ENCODE peak calls at places on chromosome 6, in nine cellular contexts. J is breast epithelium, P is IMR-90, V is uterus, B is ovary, T is mammary epithelial cell, R is heart right ventricle, O is dorsolateral prefrontal cortex, M is GM23338. X is an unnamed sample.

GRCh38 chr6:21601341-21601740 is 7.8 kb downstream of the SOX4 start:
- DNase-seq in J (no peak), P (no peak), V (no peak), B (no peak), T (no peak), R (no peak), O (no peak), M (peak; percentile 23), X (no peak)

GRCh38 chr6:31597006-31597405 is 4.2 kb upstream of the NCR3 start:
- DNase-seq in J (no peak), P (peak; percentile 31), V (no peak), B (no peak), T (no peak), R (no peak), O (no peak), M (peak; percentile 56), X (no peak)

GRCh38 chr6:44104661-44105060 is 22.6 kb downstream of the MRPL14 start:
- DNase-seq in J (no peak), P (no peak), V (peak; percentile 68), B (no peak), T (no peak), R (peak; percentile 83), O (no peak), M (no peak), X (no peak)

GRCh38 chr6:38404355-38404754 is 235.4 kb downstream of the BTBD9 start:
- DNase-seq in J (no peak), P (no peak), V (no peak), B (no peak), T (no peak), R (no peak), O (no peak), M (no peak), X (no peak)

GRCh38 chr6:87806635-87807034 is 104.6 kb upstream of the AKIRIN2 start:
- DNase-seq in J (no peak), P (no peak), V (no peak), B (no peak), T (no peak), R (no peak), O (no peak), M (no peak), X (no peak)

GRCh38 chr6:45555981-45556771 is 178.4 kb upstream of the SUPT3H start:
- DNase-seq in J (no peak), P (peak; percentile 60), V (no peak), B (peak; percentile 35), T (no peak), R (no peak), O (no peak), M (no peak), X (no peak)

GRCh38 chr6:101666256-101666655 is 272.7 kb downstream of the GRIK2 start:
- DNase-seq in J (no peak), P (peak; percentile 80), V (no peak), B (no peak), T (peak; percentile 96), R (no peak), O (no peak), M (no peak), X (no peak)

GRCh38 chr6:168105813-168106660 is 27.0 kb upstream of the FRMD1 start:
- DNase-seq in J (no peak), P (no peak), V (peak; percentile 35), B (no peak), T (no peak), R (no peak), O (no peak), M (no peak), X (no peak)

GRCh38 chr6:50277774-50278173 is 228.0 kb upstream of the DEFB112 start:
- DNase-seq in J (no peak), P (no peak), V (no peak), B (no peak), T (no peak), R (no peak), O (no peak), M (no peak), X (no peak)

GRCh38 chr6:135880066-135880972 is 28.8 kb downstream of the PDE7B start:
- DNase-seq in J (no peak), P (peak; percentile 76), V (no peak), B (no peak), T (peak; percentile 56), R (no peak), O (no peak), M (no peak), X (no peak)

GRCh38 chr6:85449818-85450577 is at the start of gene NT5E:
- DNase-seq in J (no peak), P (peak; percentile 69), V (peak; percentile 74), B (peak; percentile 83), T (peak; percentile 77), R (peak; percentile 58), O (peak; percentile 70), M (peak; percentile 90), X (peak; percentile 94)

GRCh38 chr6:117502580-117502979 is 20.1 kb downstream of the DCBLD1 start:
- DNase-seq in J (no peak), P (peak; percentile 35), V (no peak), B (no peak), T (no peak), R (no peak), O (no peak), M (no peak), X (no peak)

GRCh38 chr6:143328885-143329284 is 121.6 kb downstream of the ADAT2 start:
- DNase-seq in J (no peak), P (peak; percentile 27), V (no peak), B (no peak), T (peak; percentile 98), R (no peak), O (no peak), M (no peak), X (no peak)

GRCh38 chr6:31070711-31071197 is 41.6 kb downstream of the C6orf15 start:
- DNase-seq in J (peak; percentile 53), P (peak; percentile 84), V (peak; percentile 24), B (peak; percentile 49), T (peak; percentile 74), R (peak; percentile 36), O (peak; percentile 85), M (peak; percentile 86), X (no peak)

GRCh38 chr6:130780137-130780536 is 47.1 kb upstream of the SMLR1 start:
- DNase-seq in J (no peak), P (no peak), V (no peak), B (no peak), T (no peak), R (no peak), O (no peak), M (no peak), X (no peak)

GRCh38 chr6:28719275-28719940 is 193.7 kb downstream of the GPX5 start:
- DNase-seq in J (no peak), P (peak; percentile 50), V (no peak), B (no peak), T (peak; percentile 63), R (no peak), O (no peak), M (peak; percentile 72), X (no peak)

GRCh38 chr6:160523223-160523622 is 140.9 kb downstream of the LPA start:
- DNase-seq in J (no peak), P (no peak), V (no peak), B (no peak), T (no peak), R (no peak), O (no peak), M (no peak), X (no peak)

GRCh38 chr6:33490198-33490597 is 35.8 kb downstream of the ZBTB9 start:
- DNase-seq in J (no peak), P (no peak), V (no peak), B (no peak), T (peak; percentile 20), R (no peak), O (no peak), M (peak; percentile 21), X (no peak)

GRCh38 chr6:8539446-8539845 is 104.1 kb upstream of the SLC35B3 start:
- DNase-seq in J (no peak), P (no peak), V (no peak), B (no peak), T (peak; percentile 33), R (no peak), O (no peak), M (peak; percentile 34), X (no peak)

GRCh38 chr6:5606546-5606945 is 345.2 kb downstream of the FARS2 start:
- DNase-seq in J (no peak), P (no peak), V (no peak), B (no peak), T (no peak), R (no peak), O (no peak), M (no peak), X (no peak)

GRCh38 chr6:114000066-114000465 is 29.1 kb upstream of the HDAC2 start:
- DNase-seq in J (no peak), P (peak; percentile 82), V (no peak), B (no peak), T (peak; percentile 21), R (no peak), O (no peak), M (no peak), X (no peak)

GRCh38 chr6:83708970-83709747 is at the start of gene SNAP91:
- DNase-seq in J (no peak), P (no peak), V (no peak), B (peak; percentile 57), T (no peak), R (no peak), O (peak; percentile 86), M (peak; percentile 90), X (peak; percentile 65)

DNA sequence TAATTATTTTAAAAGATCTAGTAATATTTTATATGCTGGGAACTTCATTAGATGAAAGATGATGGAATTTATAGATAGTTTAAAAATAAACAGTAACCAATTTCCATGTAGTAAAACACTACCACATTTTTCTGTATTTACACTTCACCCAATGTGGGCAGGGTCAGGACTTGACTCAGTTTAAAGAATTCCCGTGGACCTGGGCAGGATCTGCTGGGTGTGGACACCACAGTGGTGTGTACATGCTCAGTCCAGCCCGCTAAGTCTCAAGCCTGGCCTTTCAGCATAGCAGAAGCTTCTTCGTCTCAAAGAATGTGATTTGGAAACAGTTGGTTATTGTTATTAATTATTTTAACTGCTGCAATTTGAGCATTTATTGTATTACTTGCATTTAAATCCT is 364.2 kb downstream of the SYNE1 start:
- DNase-seq in J (no peak), P (peak; percentile 30), V (peak; percentile 43), B (no peak), T (peak; percentile 59), R (no peak), O (no peak), M (no peak), X (no peak)
- H3K4me3 ChIP-seq in J (no peak overlapping the region), P (no peak overlapping the region), V (no peak overlapping the region), B (no peak overlapping the region), T (no peak overlapping the region), R (no peak overlapping the region), O (no peak overlapping the region), M (no peak overlapping the region), X (peak overlapping the region; percentile 7)

GRCh38 chr6:152600022-152600421 is 37.1 kb downstream of the SYNE1 start:
- DNase-seq in J (no peak), P (no peak), V (no peak), B (no peak), T (no peak), R (no peak), O (no peak), M (no peak), X (no peak)
- H3K4me3 ChIP-seq in J (no peak overlapping the region), P (no peak overlapping the region), V (no peak overlapping the region), B (no peak overlapping the region), T (no peak overlapping the region), R (no peak overlapping the region), O (no peak overlapping the region), M (no peak overlapping the region), X (no peak overlapping the region)

GRCh38 chr6:26200918-26201721 is 113.9 kb downstream of the HFE start:
- DNase-seq in J (no peak), P (no peak), V (no peak), B (no peak), T (no peak), R (no peak), O (no peak), M (peak; percentile 67), X (no peak)
- H3K4me3 ChIP-seq in J (no peak overlapping the region), P (no peak overlapping the region), V (no peak overlapping the region), B (no peak overlapping the region), T (no peak overlapping the region), R (no peak overlapping the region), O (no peak overlapping the region), M (peak overlapping the region; percentile 2), X (no peak overlapping the region)

GRCh38 chr6:26550250-26550993 is 12.3 kb downstream of the HMGN4 start:
- DNase-seq in J (no peak), P (peak; percentile 13), V (no peak), B (peak; percentile 76), T (peak; percentile 16), R (peak; percentile 46), O (no peak), M (peak; percentile 97), X (peak; percentile 82)
- H3K4me3 ChIP-seq in J (peak overlapping the region; percentile 35), P (peak overlapping the region; percentile 68), V (peak overlapping the region; percentile 41), B (peak overlapping the region; percentile 44), T (peak overlapping the region; percentile 39), R (peak overlapping the region; percentile 64), O (peak overlapping the region; percentile 72), M (peak overlapping the region; percentile 56), X (peak overlapping the region; percentile 61)

X was measured in ascending aorta.